ENCODE peak calls at places on chromosomes 6 and 20, in six cellular contexts. G is dorsolateral prefrontal cortex, F is fibroblast of the aortic adventitia, C is colonic mucosa, P is hepatocyte, T is astrocyte of the spinal cord. Q is an unnamed sample.

GRCh38 chr6:128327890-128328289 is 192.5 kb downstream of the PTPRK start:
- DNase-seq in G (no peak), F (peak), C (no peak), P (peak), T (no peak), Q (no peak)

GRCh38 chr6:24140572-24140971 is 14.6 kb downstream of the NRSN1 start:
- DNase-seq in G (peak), F (no peak), C (no peak), P (no peak), T (no peak), Q (no peak)

GRCh38 chr6:56954389-56955170 is at the start of gene BEND6:
- DNase-seq in G (peak), F (peak), C (peak), P (peak), T (peak), Q (peak)

GRCh38 chr6:35490821-35491557 is 5.9 kb downstream of the TEAD3 start:
- DNase-seq in G (no peak), F (no peak), C (no peak), P (no peak), T (no peak), Q (no peak)

GRCh38 chr6:81769834-81770233 is 17.4 kb upstream of the TENT5A start:
- DNase-seq in G (no peak), F (no peak), C (no peak), P (no peak), T (peak), Q (no peak)

GRCh38 chr6:160088069-160088773 is 33.4 kb upstream of the SLC22A1 start:
- DNase-seq in G (peak), F (peak), C (peak), P (peak), T (peak), Q (peak)

GRCh38 chr6:151009576-151009975 is 144.1 kb downstream of the MTHFD1L start:
- DNase-seq in G (no peak), F (no peak), C (no peak), P (no peak), T (no peak), Q (no peak)

GRCh38 chr20:48682529-48683385 is 145.0 kb downstream of the PREX1 start:
- DNase-seq in G (peak), F (peak), C (peak), P (peak), T (peak), Q (peak)

GRCh38 chr6:17912521-17912920 is 74.9 kb downstream of the KIF13A start:
- DNase-seq in G (no peak), F (no peak), C (no peak), P (no peak), T (no peak), Q (no peak)

GRCh38 chr6:159577564-159577963 is 115.5 kb downstream of the SOD2 start:
- DNase-seq in G (no peak), F (peak), C (no peak), P (no peak), T (peak), Q (peak)

GRCh38 chr6:77620290-77620882 is 32.5 kb upstream of the MEI4 start:
- DNase-seq in G (no peak), F (no peak), C (peak), P (peak), T (peak), Q (no peak)

GRCh38 chr6:142058216-142058925 is 74.4 kb upstream of the GJE1 start:
- DNase-seq in G (no peak), F (no peak), C (no peak), P (no peak), T (peak), Q (no peak)

GRCh38 chr6:122033564-122034181 is 365.8 kb upstream of the HSF2 start:
- DNase-seq in G (no peak), F (peak), C (no peak), P (peak), T (peak), Q (peak)

GRCh38 chr20:8250539-8251200 is 118.6 kb downstream of the PLCB1 start:
- DNase-seq in G (no peak), F (no peak), C (no peak), P (no peak), T (no peak), Q (no peak)

GRCh38 chr20:24693466-24694156 is 224.2 kb downstream of the SYNDIG1 start:
- DNase-seq in G (peak), F (no peak), C (peak), P (no peak), T (no peak), Q (no peak)

GRCh38 chr6:34055223-34055933 is 90.5 kb downstream of the GRM4 start:
- DNase-seq in G (peak), F (peak), C (peak), P (peak), T (peak), Q (peak)

GRCh38 chr6:41692080-41692675 is 43.2 kb downstream of the TFEB start:
- DNase-seq in G (no peak), F (no peak), C (no peak), P (no peak), T (no peak), Q (no peak)

GRCh38 chr20:50930139-50931047 is 844 bp downstream of the ADNP start:
- DNase-seq in G (no peak), F (no peak), C (peak), P (peak), T (no peak), Q (no peak)

GRCh38 chr20:50931306-50932015 is at the start of gene ADNP:
- DNase-seq in G (peak), F (peak), C (peak), P (peak), T (peak), Q (peak)

GRCh38 chr20:50932016-50932338 is 740 bp upstream of the ADNP start:
- DNase-seq in G (no peak), F (no peak), C (no peak), P (no peak), T (no peak), Q (no peak)

GRCh38 chr20:50929299-50930138 is 1.7 kb downstream of the ADNP start:
- DNase-seq in G (peak), F (peak), C (peak), P (peak), T (peak), Q (peak)

DNA sequence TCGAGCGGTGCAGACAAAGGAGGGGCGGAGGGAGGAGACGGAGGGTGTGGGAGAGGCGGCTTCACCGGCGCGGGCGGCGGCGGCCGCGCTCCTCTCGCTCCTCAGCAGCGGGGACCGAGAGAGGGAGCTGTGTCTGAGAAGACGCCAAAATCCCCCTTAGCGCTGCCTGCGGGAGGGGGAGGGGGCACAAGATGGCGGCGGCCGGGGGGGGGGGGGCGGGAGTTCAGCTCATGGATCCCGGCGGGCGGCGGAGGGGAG is 260 bp downstream of the ADNP start:
- DNase-seq in G (no peak), F (no peak), C (no peak), P (no peak), T (no peak), Q (no peak)
- H3K4me3 ChIP-seq in G (peak), F (peak), C (peak), P (peak), T (peak), Q (peak)

GRCh38 chr20:1426231-1426849 is 33.5 kb upstream of the FKBP1A start:
- DNase-seq in G (no peak), F (no peak), C (no peak), P (no peak), T (no peak), Q (no peak)

GRCh38 chr20:1424336-1424735 is 31.5 kb upstream of the FKBP1A start:
- DNase-seq in G (no peak), F (no peak), C (no peak), P (no peak), T (no peak), Q (no peak)

GRCh38 chr20:1429143-1429728 is 36.4 kb upstream of the FKBP1A start:
- DNase-seq in G (no peak), F (no peak), C (peak), P (no peak), T (no peak), Q (no peak)

GRCh38 chr20:1430004-1430451 is 36.6 kb downstream of the NSFL1C start:
- DNase-seq in G (no peak), F (peak), C (no peak), P (peak), T (no peak), Q (no peak)

GRCh38 chr20:1427457-1428054 is 34.7 kb upstream of the FKBP1A start:
- DNase-seq in G (no peak), F (no peak), C (no peak), P (no peak), T (peak), Q (no peak)
- TF ChIP-seq CTCF in G (no peak), F (no peak), C (no peak), P (no peak), T (no peak), Q (peak)

DNA sequence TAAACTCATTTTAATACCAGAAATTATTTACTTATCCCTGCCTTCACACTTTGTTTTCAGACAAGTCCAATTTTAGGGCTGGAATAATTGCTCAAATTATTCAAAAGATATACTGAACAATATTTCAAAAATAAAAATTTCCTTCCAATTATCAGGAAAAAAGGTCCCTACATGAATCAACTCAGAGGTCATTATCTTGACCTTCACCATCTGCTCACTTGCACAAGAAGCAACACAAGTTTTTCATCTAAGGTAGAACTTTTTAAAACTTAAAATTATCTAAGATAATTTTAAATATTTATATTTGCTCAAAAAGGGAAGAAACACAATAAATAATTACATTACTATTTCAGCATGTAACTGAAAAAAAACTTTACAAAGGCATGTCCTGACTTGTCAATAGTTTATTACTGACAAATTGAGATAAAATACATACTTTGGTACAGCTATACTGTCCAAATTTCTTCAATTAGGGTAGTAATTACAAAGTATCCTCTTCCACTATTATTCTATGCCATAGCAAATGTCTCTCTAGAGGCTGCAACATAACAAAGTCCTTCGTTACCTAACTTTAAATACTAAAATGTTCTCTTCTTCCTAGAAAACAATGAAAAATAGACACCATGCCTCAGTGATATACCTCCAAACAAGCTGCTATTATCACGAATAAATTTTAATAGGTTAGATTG is 2.4 kb downstream of the CEP85L start:
- DNase-seq in G (no peak), F (peak), C (no peak), P (no peak), T (no peak), Q (no peak)
- H3K4me3 ChIP-seq in G (peak), F (peak), C (no peak), P (peak), T (peak), Q (peak)

DNA sequence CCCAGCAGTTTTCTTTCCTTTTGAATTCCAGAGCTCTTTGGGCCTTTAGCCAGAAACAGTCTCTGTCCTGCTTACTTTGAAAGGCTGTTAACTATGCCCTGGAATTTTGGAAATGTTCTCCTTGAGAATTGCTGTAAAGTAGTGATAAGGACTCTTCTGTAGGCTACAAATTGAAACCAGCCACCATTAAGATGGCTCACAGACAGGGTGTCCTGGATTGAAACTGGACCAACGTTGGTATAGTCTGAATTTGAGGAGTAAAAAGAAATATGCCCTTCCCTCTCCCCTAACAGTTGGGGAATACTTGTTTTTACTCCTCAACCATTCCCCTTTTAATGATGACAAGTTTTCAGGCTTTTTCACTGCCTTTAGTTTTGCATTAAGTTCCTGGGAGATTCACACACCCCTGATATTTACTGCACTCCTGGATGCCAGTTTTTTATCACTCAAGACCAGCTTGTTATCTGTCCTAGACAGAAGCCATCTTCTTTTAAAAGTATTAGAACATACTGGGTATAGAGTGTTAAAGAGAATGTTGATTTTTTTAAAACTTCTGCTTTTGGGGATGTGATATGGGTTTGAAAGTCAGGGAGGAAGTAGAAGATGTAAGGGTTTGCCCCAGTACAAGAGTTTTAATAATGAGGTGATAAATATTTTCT is 21.9 kb downstream of the TOP1 start:
- DNase-seq in G (no peak), F (peak), C (no peak), P (no peak), T (peak), Q (no peak)
- TF ChIP-seq CTCF in G (no peak), F (no peak), C (no peak), P (no peak), T (no peak), Q (no peak)